ENCODE peak calls at places on chromosomes 4 and X, in eight cellular contexts. O, E, C, T, B, Z, Q and J are unnamed samples.
A peak's percentile ranks its signal among the peaks of the same experiment; 100 is the strongest.

GRCh38 chr4:67546971-67547370 is 1.7 kb upstream of the CENPC start:
- DNase-seq in T (no peak), C (no peak), B (no peak), O (no peak), Q (no peak), E (no peak), Z (no peak), J (no peak)

GRCh38 chr4:155684892-155685550 is 18.4 kb downstream of the GUCY1A1 start:
- DNase-seq in T (no peak), O (no peak), E (no peak), B (no peak), Z (no peak), C (no peak), Q (no peak), J (no peak)

GRCh38 chrX:96435636-96436035 is 249.0 kb upstream of the DIAPH2 start:
- DNase-seq in E (no peak), Q (no peak), C (no peak), B (no peak), O (peak; percentile 68), T (no peak), Z (no peak), J (no peak)

GRCh38 chrX:24862343-24862742 is 153.4 kb downstream of the ARX start:
- DNase-seq in Z (no peak), O (no peak), C (no peak), T (no peak), Q (no peak), B (no peak), E (no peak), J (no peak)

GRCh38 chr4:136637071-136637777 is 895.1 kb downstream of the PCDH18 start:
- DNase-seq in C (no peak), Q (no peak), Z (peak; percentile 15), T (no peak), E (peak; percentile 86), O (peak; percentile 16), B (no peak), J (no peak)

GRCh38 chr4:8202526-8203375 is 3.7 kb downstream of the SH3TC1 start:
- DNase-seq in E (no peak), T (no peak), C (no peak), Q (no peak), B (no peak), Z (no peak), O (no peak), J (no peak)

GRCh38 chr4:107034091-107034698 is 1.9 kb downstream of the DKK2 start:
- DNase-seq in T (peak; percentile 40), B (no peak), O (peak; percentile 52), C (peak; percentile 47), Z (no peak), Q (no peak), E (peak; percentile 87), J (no peak)

GRCh38 chr4:23023121-23023520 is 330.4 kb downstream of the GBA3 start:
- DNase-seq in Z (no peak), O (no peak), E (no peak), C (no peak), T (no peak), B (no peak), Q (no peak), J (no peak)

GRCh38 chr4:8738471-8738931 is 133.1 kb downstream of the HMX1 start:
- DNase-seq in B (no peak), Z (no peak), C (no peak), Q (no peak), O (no peak), T (no peak), E (no peak), J (no peak)

GRCh38 chr4:63717384-63717783 is 691.9 kb downstream of the TECRL start:
- DNase-seq in B (no peak), Q (no peak), O (no peak), E (no peak), C (no peak), T (no peak), Z (no peak), J (no peak)

GRCh38 chrX:12894074-12894691 is 12.2 kb upstream of the TLR8 start:
- DNase-seq in O (peak; percentile 38), Z (peak; percentile 21), B (peak; percentile 55), T (no peak), Q (no peak), E (no peak), C (no peak), J (no peak)

GRCh38 chr4:92198711-92199110 is 105.1 kb upstream of the GRID2 start:
- DNase-seq in E (no peak), Z (no peak), T (no peak), C (no peak), O (no peak), B (no peak), Q (no peak), J (no peak)

GRCh38 chr4:142203505-142203904 is 567.1 kb downstream of the IL15 start:
- DNase-seq in C (no peak), T (no peak), Z (no peak), E (no peak), B (no peak), O (peak; percentile 46), Q (no peak), J (no peak)

GRCh38 chrX:129139837-129140679 is 383.2 kb downstream of the SMARCA1 start:
- DNase-seq in O (no peak), E (no peak), Q (no peak), Z (no peak), C (no peak), T (no peak), B (no peak), J (no peak)

GRCh38 chr4:175705407-175705806 is 106.7 kb downstream of the GPM6A start:
- DNase-seq in O (no peak), Z (no peak), E (peak; percentile 73), T (peak; percentile 93), C (no peak), Q (no peak), B (no peak), J (no peak)

GRCh38 chrX:133053854-133054565 is 42.9 kb downstream of the USP26 start:
- DNase-seq in O (peak; percentile 6), T (no peak), C (no peak), Q (no peak), B (no peak), Z (no peak), E (no peak), J (no peak)

GRCh38 chrX:39705299-39705698 is 392.5 kb downstream of the BCOR start:
- DNase-seq in E (peak; percentile 69), O (peak; percentile 88), T (peak; percentile 87), B (peak; percentile 72), Z (peak; percentile 29), Q (peak; percentile 69), C (peak; percentile 58), J (peak; percentile 84)

GRCh38 chr4:121226362-121226761 is 62.2 kb upstream of the TNIP3 start:
- DNase-seq in E (no peak), Q (no peak), O (no peak), Z (no peak), B (no peak), C (no peak), T (no peak), J (no peak)

GRCh38 chr4:119207051-119207450 is 5.5 kb upstream of the USP53 start:
- DNase-seq in E (no peak), C (no peak), Z (no peak), B (no peak), T (no peak), O (peak; percentile 51), Q (no peak), J (no peak)

GRCh38 chr4:102610476-102610875 is 109.3 kb downstream of the NFKB1 start:
- DNase-seq in C (no peak), B (no peak), O (no peak), Z (no peak), T (no peak), E (no peak), Q (no peak), J (no peak)
- H3K36me3 ChIP-seq in C (peaks cover 77% of the 10 kb centered on the region), B (peaks cover 100% of the 10 kb centered on the region), O (peaks cover 23% of the 10 kb centered on the region), Z (peaks cover 10% of the 10 kb centered on the region), T (peaks cover 4% of the 10 kb centered on the region), E (peaks cover 9% of the 10 kb centered on the region), Q (peaks cover 98% of the 10 kb centered on the region), J (peaks cover 58% of the 10 kb centered on the region)

GRCh38 chr4:74449571-74450297 is 4.8 kb downstream of the AREG start:
- DNase-seq in T (no peak), C (no peak), O (no peak), B (no peak), Z (no peak), Q (no peak), E (no peak), J (no peak)
- H3K36me3 ChIP-seq in T (no peaks in the 10 kb centered on the region), C (peaks cover 97% of the 10 kb centered on the region), O (no peaks in the 10 kb centered on the region), B (no peaks in the 10 kb centered on the region), Z (peaks cover 66% of the 10 kb centered on the region), Q (no peaks in the 10 kb centered on the region), E (no peaks in the 10 kb centered on the region), J (no peaks in the 10 kb centered on the region)

GRCh38 chr4:56986952-56987351 is 8.3 kb downstream of the POLR2B start:
- DNase-seq in B (no peak), E (no peak), C (no peak), Z (no peak), T (no peak), Q (no peak), O (no peak), J (no peak)
- H3K36me3 ChIP-seq in B (peaks cover 67% of the 10 kb centered on the region), E (peaks cover 56% of the 10 kb centered on the region), C (peaks cover 72% of the 10 kb centered on the region), Z (peaks cover 8% of the 10 kb centered on the region), T (peaks cover 32% of the 10 kb centered on the region), Q (peaks cover 72% of the 10 kb centered on the region), O (peaks cover 26% of the 10 kb centered on the region), J (peaks cover 5% of the 10 kb centered on the region)

GRCh38 chr4:88062311-88062710 is 54.9 kb downstream of the PKD2 start:
- DNase-seq in B (no peak), Z (no peak), E (no peak), Q (no peak), T (no peak), O (peak; percentile 87), C (no peak), J (no peak)

GRCh38 chr4:88062843-88063242 is 55.4 kb downstream of the PKD2 start:
- DNase-seq in Q (no peak), T (no peak), B (no peak), E (no peak), C (no peak), O (no peak), Z (no peak), J (no peak)

GRCh38 chr4:88059781-88060180 is 52.3 kb downstream of the PKD2 start:
- DNase-seq in T (no peak), C (no peak), Q (no peak), E (no peak), O (peak; percentile 53), Z (no peak), B (no peak), J (no peak)

GRCh38 chr4:88058295-88058694 is 50.9 kb downstream of the PKD2 start:
- DNase-seq in Z (no peak), B (no peak), E (no peak), T (no peak), O (no peak), C (no peak), Q (no peak), J (no peak)

GRCh38 chr4:88060431-88060830 is 53.0 kb downstream of the PKD2 start:
- DNase-seq in Z (no peak), O (peak; percentile 29), C (no peak), Q (no peak), B (no peak), E (no peak), T (no peak), J (no peak)
- H3K36me3 ChIP-seq in Z (no peaks in the 10 kb centered on the region), O (peaks cover 7% of the 10 kb centered on the region), C (peaks cover 50% of the 10 kb centered on the region), Q (peaks cover 62% of the 10 kb centered on the region), B (peaks cover 77% of the 10 kb centered on the region), E (peaks cover 58% of the 10 kb centered on the region), T (peaks cover 3% of the 10 kb centered on the region), J (no peaks in the 10 kb centered on the region)